ENCODE peak calls at places on chromosomes 12 and 14, in nine cellular contexts. F is heart left ventricle, T is HCT116, Z is prostate gland, L is body of pancreas, A is transverse colon, W is upper lobe of left lung, Y is A549, N is sigmoid colon. I is an unnamed sample.

GRCh38 chr12:19227190-19227879 is 97.8 kb downstream of the PLEKHA5 start:
- DNase-seq in Y (no peak), F (no peak), N (no peak), W (no peak), Z (no peak), T (no peak), L (no peak), A (no peak), I (no peak)

GRCh38 chr14:84084056-84084590 is 1445.8 kb upstream of the FLRT2 start:
- DNase-seq in L (no peak), Y (no peak), A (no peak), W (no peak), T (no peak), F (no peak), Z (no peak), N (no peak), I (no peak)

GRCh38 chr12:52975820-52976573 is 27.1 kb downstream of the KRT18 start:
- DNase-seq in Z (no peak), A (peak; percentile 67), N (no peak), L (no peak), T (peak; percentile 73), Y (peak; percentile 92), F (no peak), W (no peak), I (no peak)

GRCh38 chr14:28754209-28754985 is 12.2 kb upstream of the FOXG1 start:
- DNase-seq in N (no peak), F (no peak), T (no peak), W (no peak), A (no peak), Z (no peak), L (peak; percentile 51), Y (peak; percentile 40), I (no peak)

GRCh38 chr14:33949051-33950037 is 1.5 kb downstream of the EGLN3 start:
- DNase-seq in N (no peak), W (no peak), Z (no peak), Y (no peak), T (no peak), F (no peak), L (no peak), A (no peak), I (no peak)

GRCh38 chr12:84636801-84637285 is 275.8 kb downstream of the SLC6A15 start:
- DNase-seq in L (no peak), A (no peak), W (no peak), F (no peak), N (no peak), T (no peak), Y (no peak), Z (no peak), I (no peak)

GRCh38 chr12:67969134-67969782 is 20.0 kb upstream of the IFNG-AS1 start:
- DNase-seq in N (no peak), T (no peak), L (no peak), W (no peak), Y (no peak), Z (no peak), A (no peak), F (no peak), I (no peak)

GRCh38 chr14:103742499-103743255 is 27.1 kb downstream of the ZFYVE21 start:
- DNase-seq in N (peak; percentile 43), A (no peak), T (no peak), W (no peak), Y (no peak), L (no peak), F (no peak), Z (no peak), I (no peak)

GRCh38 chr12:109814600-109814999 is 18.6 kb downstream of the TRPV4 start:
- DNase-seq in N (no peak), L (no peak), A (no peak), Y (no peak), W (no peak), T (no peak), F (no peak), Z (no peak), I (no peak)

GRCh38 chr14:96176811-96177211 is 27.8 kb upstream of the BDKRB2 start:
- DNase-seq in F (no peak), Z (peak; percentile 20), N (peak; percentile 85), T (no peak), Y (no peak), W (no peak), L (peak; percentile 49), A (no peak), I (peak; percentile 72)

GRCh38 chr12:55729592-55730446 is 1.0 kb upstream of the CD63 start:
- DNase-seq in N (peak; percentile 97), L (peak; percentile 92), Z (peak; percentile 93), A (peak; percentile 92), W (peak; percentile 85), F (peak; percentile 94), T (peak; percentile 68), Y (peak; percentile 91), I (peak; percentile 93)

GRCh38 chr12:55730447-55730820 is 1.6 kb upstream of the CD63 start:
- DNase-seq in A (no peak), L (no peak), T (no peak), W (no peak), Y (no peak), Z (no peak), N (no peak), F (no peak), I (no peak)

GRCh38 chr12:55727643-55728184 is 1.1 kb downstream of the CD63 start:
- DNase-seq in F (peak; percentile 62), N (peak; percentile 89), A (peak; percentile 59), Y (peak; percentile 41), Z (peak; percentile 47), T (no peak), L (peak; percentile 80), W (no peak), I (peak; percentile 70)

GRCh38 chr12:55728185-55728931 is 451 bp downstream of the CD63 start:
- DNase-seq in N (peak; percentile 94), L (peak; percentile 89), Y (peak; percentile 60), T (no peak), Z (peak; percentile 75), A (peak; percentile 81), F (peak; percentile 90), W (peak; percentile 93), I (peak; percentile 84)

GRCh38 chr12:55728932-55729591 is at the start of gene CD63:
- DNase-seq in L (peak; percentile 91), T (no peak), W (peak; percentile 98), Z (peak; percentile 89), Y (peak; percentile 84), N (peak; percentile 96), F (peak; percentile 94), A (peak; percentile 91), I (peak; percentile 92)
- H3K4me1 ChIP-seq in L (peaks cover 47% of the 10 kb centered on the region), T (peaks cover 19% of the 10 kb centered on the region), W (peaks cover 64% of the 10 kb centered on the region), Z (peaks cover 9% of the 10 kb centered on the region), Y (peaks cover 35% of the 10 kb centered on the region), N (peaks cover 62% of the 10 kb centered on the region), F (peaks cover 31% of the 10 kb centered on the region), A (peaks cover 58% of the 10 kb centered on the region), I (no peaks in the 10 kb centered on the region)

DNA sequence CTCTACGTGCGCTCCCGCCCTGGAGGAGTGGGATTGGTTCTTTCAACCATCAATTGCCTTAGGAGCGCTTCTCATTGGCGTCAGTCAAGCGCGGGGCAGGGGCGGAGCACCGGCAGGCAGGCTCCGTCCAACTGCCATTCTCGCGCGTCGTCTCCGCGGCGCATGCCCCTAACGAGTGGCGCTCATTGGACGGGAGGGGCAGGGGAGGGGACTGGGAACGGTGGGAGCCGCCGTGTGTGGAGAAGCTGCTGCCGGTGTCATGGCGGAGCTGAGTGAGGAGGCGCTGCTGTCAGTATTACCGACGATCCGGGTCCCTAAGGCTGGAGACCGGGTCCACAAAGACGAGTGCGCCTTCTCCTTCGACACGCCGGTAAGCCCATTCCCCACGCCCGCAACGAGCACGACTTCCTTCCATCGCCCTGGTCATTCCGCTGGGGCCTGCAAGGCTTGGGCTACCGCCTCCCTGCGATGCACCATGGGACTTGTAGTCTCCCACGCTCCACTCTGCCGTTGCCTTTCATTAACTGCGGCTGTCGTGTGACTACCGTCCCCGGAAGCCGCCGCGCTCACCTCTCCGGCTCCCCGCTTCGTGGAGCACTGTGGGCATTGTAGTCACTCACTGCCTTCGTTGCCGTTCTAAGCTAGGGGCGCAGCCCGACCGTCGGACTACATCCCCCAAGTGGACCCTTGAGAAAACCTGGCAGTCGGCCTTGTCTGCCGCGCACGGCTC is at the start of gene USP5:
- DNase-seq in Z (peak; percentile 99), A (peak; percentile 99), L (peak; percentile 99), W (peak; percentile 98), N (peak; percentile 100), F (peak; percentile 99), T (peak; percentile 100), Y (peak; percentile 100), I (peak; percentile 98)
- TF ChIP-seq POLR2A in Z (peak; percentile 23), A (no peak), L (no peak), W (no peak), N (peak; percentile 20), F (no peak), T (no peak), Y (peak; percentile 80), I (no peak)

GRCh38 chr14:99424306-99424877 is 56.3 kb downstream of the SETD3 start:
- DNase-seq in W (no peak), T (no peak), L (no peak), F (no peak), N (no peak), Y (no peak), Z (no peak), A (no peak), I (no peak)
- H3K27ac ChIP-seq in W (peak overlapping the region; percentile 60), T (no peak overlapping the region), L (no peak overlapping the region), F (no peak overlapping the region), N (no peak overlapping the region), Y (no peak overlapping the region), Z (no peak overlapping the region), A (no peak overlapping the region), I (no peak overlapping the region)

GRCh38 chr12:108696111-108696995 is 35.0 kb downstream of the CORO1C start:
- DNase-seq in N (peak; percentile 86), L (no peak), A (no peak), T (no peak), Y (no peak), F (no peak), W (no peak), Z (peak; percentile 60), I (peak; percentile 56)
- H3K4me1 ChIP-seq in N (peaks cover 94% of the 10 kb centered on the region), L (peaks cover 11% of the 10 kb centered on the region), A (peaks cover 50% of the 10 kb centered on the region), T (peaks cover 11% of the 10 kb centered on the region), Y (peaks cover 66% of the 10 kb centered on the region), F (peaks cover 29% of the 10 kb centered on the region), W (peaks cover 51% of the 10 kb centered on the region), Z (peaks cover 7% of the 10 kb centered on the region), I (peaks cover 30% of the 10 kb centered on the region)

GRCh38 chr12:101407438-101408345 is at the start of gene ARL1:
- DNase-seq in N (peak; percentile 91), F (peak; percentile 86), Z (peak; percentile 77), W (peak; percentile 96), A (peak; percentile 89), L (peak; percentile 86), Y (peak; percentile 93), T (peak; percentile 77), I (peak; percentile 79)
- TF ChIP-seq POLR2A in N (peak; percentile 33), F (no peak), Z (peak; percentile 21), W (no peak), A (peak; percentile 71), L (peak; percentile 90), Y (peak; percentile 79), T (peak; percentile 82), I (no peak)

I was measured in uterus.